ENCODE peak calls at places on chromosome 19, in nine cellular contexts. R, W, Y, Z, G, M, D, P and N are unnamed samples. For H3K4me1 and H3K27me3, the result is how much of the 10 kb centered on the place peaks cover.

GRCh38 chr19:45172173-45172572 is 5.9 kb downstream of the TRAPPC6A start:
- DNase-seq in R (peak), G (no peak), M (no peak), Z (no peak), Y (no peak), W (no peak), P (no peak), D (no peak), N (no peak)

GRCh38 chr19:54662730-54663129 is at the start of gene LILRB4:
- DNase-seq in R (no peak), Z (no peak), M (no peak), G (peak), Y (peak), W (no peak), P (no peak), D (no peak), N (peak)

GRCh38 chr19:45769821-45770191 is 754 bp upstream of the SIX5 start:
- DNase-seq in M (peak), G (peak), Z (no peak), R (peak), W (no peak), D (peak), P (no peak), Y (peak), N (no peak)

GRCh38 chr19:47124937-47125668 is 5.5 kb upstream of the SAE1 start:
- DNase-seq in G (no peak), M (no peak), W (no peak), P (no peak), Z (peak), R (peak), Y (no peak), D (peak), N (no peak)

GRCh38 chr19:44401108-44401786 is at the start of gene ZNF285:
- DNase-seq in Z (peak), G (peak), W (peak), D (peak), Y (peak), R (peak), P (peak), M (peak), N (peak)

GRCh38 chr19:27775395-27775794 is 1437.6 kb downstream of the UQCRFS1 start:
- DNase-seq in M (no peak), Y (no peak), Z (no peak), R (no peak), P (no peak), W (no peak), G (no peak), D (peak), N (no peak)

GRCh38 chr19:55175117-55175867 is 4.8 kb downstream of the SYT5 start:
- DNase-seq in M (no peak), G (no peak), W (no peak), P (no peak), Z (no peak), R (no peak), D (no peak), Y (no peak), N (no peak)

GRCh38 chr19:46944918-46945628 is 74.6 kb upstream of the NPAS1 start:
- DNase-seq in W (no peak), Y (no peak), D (peak), R (no peak), Z (peak), G (peak), M (peak), P (peak), N (peak)

GRCh38 chr19:55676889-55677505 is 2.0 kb downstream of the EPN1 start:
- DNase-seq in Z (no peak), R (no peak), Y (no peak), G (no peak), M (no peak), W (no peak), P (no peak), D (peak), N (no peak)

GRCh38 chr19:11166281-11167142 is 10.9 kb upstream of the SPC24 start:
- DNase-seq in P (peak), Z (no peak), D (peak), Y (no peak), M (peak), G (peak), W (no peak), R (no peak), N (no peak)

GRCh38 chr19:53333071-53333465 is 481 bp upstream of the ZNF845 start:
- DNase-seq in Z (peak), Y (peak), M (peak), P (peak), D (peak), W (peak), G (peak), R (peak), N (peak)

GRCh38 chr19:29294343-29294811 is 81.4 kb upstream of the UQCRFS1 start:
- DNase-seq in Y (no peak), R (no peak), M (no peak), W (no peak), Z (no peak), G (no peak), P (no peak), D (peak), N (no peak)

GRCh38 chr19:43618921-43619261 is 538 bp downstream of the ZNF428 start:
- DNase-seq in G (no peak), Z (no peak), Y (no peak), M (no peak), R (peak), P (no peak), W (no peak), D (peak), N (no peak)

GRCh38 chr19:49677232-49677881 is at the start of gene PRMT1:
- DNase-seq in W (no peak), D (peak), Y (peak), M (no peak), Z (peak), P (peak), G (peak), R (no peak), N (no peak)

GRCh38 chr19:38277549-38277948 is 13.2 kb downstream of the SPINT2 start:
- DNase-seq in W (peak), R (no peak), D (peak), Z (no peak), P (no peak), Y (no peak), M (no peak), G (no peak), N (no peak)

GRCh38 chr19:19543101-19543500 is 5.0 kb downstream of the CILP2 start:
- DNase-seq in M (no peak), Z (no peak), G (no peak), Y (no peak), D (no peak), W (no peak), P (no peak), R (no peak), N (no peak)

GRCh38 chr19:12715929-12716328 is 7.8 kb downstream of the TNPO2 start:
- DNase-seq in P (no peak), M (no peak), R (no peak), W (peak), Z (no peak), Y (no peak), D (no peak), G (no peak), N (no peak)

GRCh38 chr19:19820774-19821315 is 705 bp downstream of the ZNF506 start:
- DNase-seq in Y (no peak), D (peak), Z (peak), P (no peak), G (no peak), R (no peak), W (no peak), M (no peak), N (no peak)

GRCh38 chr19:37333457-37333856 is 37.4 kb upstream of the ZNF527 start:
- DNase-seq in Y (no peak), M (no peak), P (no peak), W (no peak), G (no peak), D (peak), Z (no peak), R (no peak), N (no peak)

GRCh38 chr19:33811736-33812387 is 15.2 kb downstream of the KCTD15 start:
- DNase-seq in Z (no peak), D (no peak), R (no peak), M (no peak), Y (no peak), G (no peak), P (no peak), W (no peak), N (no peak)

GRCh38 chr19:29088761-29089160 is 124.2 kb downstream of the UQCRFS1 start:
- DNase-seq in R (no peak), P (no peak), M (no peak), G (no peak), D (no peak), Y (no peak), Z (no peak), W (no peak), N (no peak)

GRCh38 chr19:43628646-43629326 is 9.4 kb upstream of the ZNF428 start:
- DNase-seq in Y (no peak), D (no peak), Z (no peak), R (no peak), G (no peak), W (no peak), M (no peak), P (no peak), N (no peak)

GRCh38 chr19:55437410-55437809 is 5.7 kb downstream of the SHISA7 start:
- DNase-seq in G (peak), M (no peak), R (no peak), P (peak), Z (peak), W (peak), Y (no peak), D (peak), N (no peak)

GRCh38 chr19:54137913-54138776 is 583 bp downstream of the CNOT3 start:
- DNase-seq in Z (peak), G (no peak), D (peak), W (no peak), M (no peak), P (no peak), Y (no peak), R (peak), N (no peak)

GRCh38 chr19:54462713-54463530 is 656 bp downstream of the LENG9 start:
- DNase-seq in P (peak), W (peak), Z (peak), M (peak), G (peak), R (peak), Y (peak), D (peak), N (no peak)

GRCh38 chr19:3140667-3141038 is 4.8 kb downstream of the GNA15 start:
- DNase-seq in D (no peak), W (no peak), P (no peak), Y (no peak), M (no peak), Z (no peak), R (no peak), G (no peak), N (no peak)

GRCh38 chr19:2813235-2814160 is 6.2 kb upstream of the ZNF554 start:
- DNase-seq in W (peak), P (no peak), Z (no peak), Y (no peak), G (no peak), M (no peak), R (no peak), D (no peak), N (no peak)

GRCh38 chr19:12331211-12331941 is 2.1 kb downstream of the ZNF563 start:
- DNase-seq in M (no peak), Z (peak), W (no peak), G (no peak), Y (peak), D (no peak), R (peak), P (no peak), N (no peak)

GRCh38 chr19:55042688-55043087 is 4.6 kb upstream of the GP6 start:
- DNase-seq in W (no peak), D (no peak), G (no peak), R (peak), Z (no peak), M (no peak), P (no peak), Y (no peak), N (no peak)

GRCh38 chr19:18972301-18972831 is 31.3 kb upstream of the HOMER3 start:
- DNase-seq in G (no peak), R (no peak), D (peak), Z (no peak), M (no peak), P (no peak), Y (no peak), W (no peak), N (no peak)

GRCh38 chr19:39320948-39321831 is 527 bp upstream of the LRFN1 start:
- DNase-seq in W (no peak), D (no peak), G (no peak), P (no peak), M (no peak), Z (no peak), R (no peak), Y (no peak), N (no peak)

GRCh38 chr19:14248578-14249011 is 42.6 kb upstream of the ADGRL1 start:
- DNase-seq in R (peak), D (peak), Y (peak), P (no peak), Z (peak), G (peak), W (no peak), M (peak), N (peak)

GRCh38 chr19:19214892-19215291 is 3.1 kb downstream of the NCAN start:
- DNase-seq in G (peak), D (peak), R (no peak), P (no peak), Z (peak), Y (no peak), M (no peak), W (peak), N (no peak)

GRCh38 chr19:50728084-50728737 is 5.0 kb downstream of the CLEC11A start:
- DNase-seq in D (peak), R (peak), M (peak), Y (peak), G (peak), W (peak), Z (peak), P (peak), N (peak)

GRCh38 chr19:12163841-12164240 is 945 bp downstream of the ZNF136 start:
- DNase-seq in D (peak), G (no peak), M (no peak), Z (no peak), P (no peak), W (no peak), Y (no peak), R (no peak), N (no peak)

DNA sequence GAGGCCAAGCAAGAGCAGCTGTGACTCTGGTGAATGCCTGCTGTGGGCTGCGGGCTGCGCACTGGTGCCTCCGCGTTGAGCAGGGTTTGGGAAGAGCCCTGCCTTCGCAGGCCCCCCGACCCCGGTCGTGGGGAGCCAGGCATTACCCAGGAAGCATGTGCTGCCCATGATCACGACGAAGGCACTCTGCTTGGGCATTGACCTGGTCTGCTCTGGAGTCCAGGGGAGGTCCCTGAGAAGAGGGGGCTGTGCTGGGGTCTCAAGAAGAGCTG is 19.2 kb downstream of the RANBP3 start:
- DNase-seq in R (no peak), G (no peak), P (no peak), W (no peak), Y (no peak), M (no peak), D (no peak), Z (no peak), N (no peak)
- H3K4me1 ChIP-seq in R (half or more), G (half or more), P (half or more), W (under half), Y (under half), M (under half), D (under half), Z (half or more), N (half or more)

GRCh38 chr19:4184718-4185352 is 2.3 kb downstream of the ANKRD24 start:
- DNase-seq in P (no peak), G (no peak), R (no peak), D (no peak), W (no peak), M (no peak), Z (no peak), Y (no peak), N (no peak)

GRCh38 chr19:4182082-4182926 is at the start of the genes ANKRD24 and SIRT6:
- DNase-seq in D (peak), W (peak), Y (peak), P (peak), Z (peak), G (peak), M (peak), R (peak), N (peak)

GRCh38 chr19:4183967-4184717 is 1.7 kb downstream of the ANKRD24 start:
- DNase-seq in M (no peak), W (no peak), P (peak), D (peak), Z (no peak), R (no peak), Y (no peak), G (no peak), N (no peak)

GRCh38 chr19:4178990-4179389 is 3.4 kb downstream of the SIRT6 start:
- DNase-seq in R (no peak), D (no peak), Y (no peak), M (no peak), P (no peak), Z (no peak), W (no peak), G (no peak), N (no peak)

DNA sequence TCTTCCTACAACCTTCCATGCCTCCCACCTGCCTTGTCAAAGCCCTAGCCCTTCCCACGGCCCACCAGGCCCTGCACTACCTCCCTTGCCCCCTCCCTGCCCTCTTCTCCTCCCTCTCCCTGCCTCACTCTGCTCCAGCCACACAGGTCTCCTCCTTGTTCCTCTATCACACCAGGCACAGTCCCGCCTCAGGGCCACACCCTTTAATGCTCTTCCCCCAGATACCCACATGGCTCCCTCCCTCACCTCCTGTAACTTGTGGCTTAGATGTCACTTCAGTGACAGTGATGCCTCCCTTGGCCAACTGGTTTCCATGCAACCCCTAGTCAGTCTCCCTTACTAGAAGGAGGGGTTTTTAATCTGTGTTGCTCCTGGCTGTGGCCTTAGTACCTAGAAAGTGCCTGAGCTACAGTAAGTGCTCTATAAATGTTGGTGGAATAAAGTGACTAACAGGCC is 1.3 kb downstream of the SIRT6 start:
- DNase-seq in Z (no peak), W (no peak), Y (peak), D (peak), G (no peak), M (no peak), R (peak), P (no peak), N (no peak)
- H3K4me3 ChIP-seq in Z (no peak), W (no peak), Y (no peak), D (peak), G (no peak), M (no peak), R (no peak), P (peak), N (peak)

DNA sequence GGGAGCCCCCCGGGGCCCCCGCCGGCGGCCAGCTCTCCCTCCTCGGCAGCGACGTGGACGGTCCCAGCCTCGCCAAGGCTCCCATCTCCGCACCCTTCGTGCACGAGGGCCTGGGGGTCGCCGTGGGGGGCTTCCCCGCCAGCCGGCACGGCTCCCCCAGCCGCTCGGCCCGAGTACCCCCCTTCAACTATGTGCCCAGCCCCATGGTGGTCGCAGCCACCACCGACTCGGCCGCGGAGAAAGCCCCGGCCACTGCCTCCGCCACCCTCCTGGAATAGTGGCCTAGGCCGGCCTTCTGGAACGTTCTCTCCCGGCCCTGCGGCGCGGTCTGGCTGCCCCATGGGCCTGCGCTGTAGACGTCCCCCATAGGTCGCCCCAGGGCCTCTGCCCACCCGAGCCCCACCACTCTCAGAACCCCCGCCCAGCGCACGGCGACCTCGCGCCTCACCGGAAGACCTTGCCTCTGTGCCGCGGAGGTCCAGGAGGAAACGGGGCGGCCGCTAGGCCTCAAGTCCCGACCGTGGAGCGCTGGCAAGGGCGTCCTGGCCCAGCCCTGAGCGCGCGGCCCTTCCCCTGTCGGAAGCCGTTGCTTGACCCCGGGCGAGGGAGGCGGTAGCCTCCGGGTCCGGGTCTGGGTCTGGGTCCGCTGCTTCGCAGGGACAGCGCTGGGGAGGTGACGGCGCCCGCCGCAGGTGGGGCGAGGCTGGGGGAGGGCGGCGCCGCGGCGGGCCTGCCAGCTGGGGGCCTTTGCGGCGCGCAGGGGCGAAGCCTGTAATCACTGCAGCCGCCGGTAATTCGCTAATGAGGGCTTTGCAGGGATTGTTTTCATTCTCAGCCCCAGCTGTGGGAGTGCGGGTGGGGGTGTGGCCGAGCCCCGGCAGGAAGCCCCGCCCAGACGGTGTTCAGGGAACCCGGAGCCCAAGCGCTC is 8.8 kb downstream of the C19orf25 start:
- DNase-seq in P (peak), M (no peak), W (no peak), R (peak), Y (peak), Z (peak), D (peak), G (peak), N (no peak)
- H3K27me3 ChIP-seq in P (half or more), M (under half), W (half or more), R (under half), Y (under half), Z (half or more), D (under half), G (half or more), N (half or more)

GRCh38 chr19:34832581-34833112 is 59.6 kb upstream of the ZNF599 start:
- DNase-seq in D (no peak), P (no peak), Z (no peak), R (no peak), G (no peak), Y (no peak), M (no peak), W (no peak), N (no peak)
- H3K4me1 ChIP-seq in D (under half), P (under half), Z (under half), R (under half), G (under half), Y (under half), M (under half), W (under half), N (under half)

DNA sequence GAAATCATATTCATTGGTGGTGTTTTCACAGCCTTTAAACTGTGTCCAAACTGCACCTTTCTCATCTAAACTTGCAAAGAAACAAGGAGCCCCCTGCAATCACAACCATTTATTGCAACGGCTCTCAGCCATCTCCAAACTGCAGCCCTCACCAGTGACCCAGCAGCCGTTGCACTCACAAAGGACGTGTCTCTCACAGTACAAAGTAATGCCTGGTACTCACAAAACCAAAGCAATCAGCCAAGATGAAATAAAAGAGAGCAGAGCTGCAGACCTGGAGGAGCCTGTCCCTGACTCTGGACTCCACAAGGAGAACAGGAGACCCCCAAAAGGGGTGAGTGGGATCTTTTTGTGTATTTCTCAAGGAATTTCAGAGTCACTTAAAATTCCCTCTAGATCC is 20.2 kb upstream of the CEACAM21 start:
- DNase-seq in Y (no peak), M (no peak), P (no peak), W (no peak), G (no peak), D (no peak), Z (no peak), R (no peak), N (no peak)
- H3K4me3 ChIP-seq in Y (no peak), M (no peak), P (no peak), W (no peak), G (no peak), D (no peak), Z (no peak), R (peak), N (no peak)

DNA sequence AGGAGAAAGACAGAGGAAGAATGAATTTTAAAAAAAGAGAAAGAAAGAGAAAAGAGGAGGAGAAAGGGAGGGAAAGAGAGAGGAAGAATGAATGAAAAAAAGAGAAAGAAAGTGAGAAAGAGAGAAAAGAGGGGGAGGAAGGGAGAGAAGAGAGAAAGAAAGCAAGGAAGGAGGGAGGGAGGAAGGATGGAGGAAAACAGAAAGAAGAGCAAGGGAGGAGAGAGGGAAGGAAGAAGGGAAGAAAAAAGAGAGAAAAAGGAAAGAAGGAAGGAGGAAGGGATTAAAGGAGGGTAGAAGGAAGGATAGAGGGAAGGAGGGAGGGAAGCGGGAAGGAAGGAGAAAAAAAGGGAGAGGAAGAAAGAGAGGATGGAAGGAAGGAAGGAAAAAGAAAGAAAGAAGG is 122.3 kb upstream of the ZNF507 start:
- DNase-seq in Y (no peak), G (no peak), M (no peak), Z (no peak), W (no peak), R (no peak), D (no peak), P (no peak), N (no peak)
- H3K27me3 ChIP-seq in Y (under half), G (half or more), M (under half), Z (half or more), W (under half), R (under half), D (under half), P (under half), N (under half)